ENCODE peak calls at places on chromosomes 13 and 19, in nine cellular contexts. R, V, J, A, W, B, T, Q and N are unnamed samples. For H3K4me1, the result is how much of the 10 kb centered on the place peaks cover.

GRCh38 chr13:51938454-51938853 is 72.8 kb downstream of the ATP7B start:
- DNase-seq in R (no peak), V (no peak), J (no peak), A (no peak), W (no peak), B (no peak), T (no peak), Q (no peak), N (no peak)

GRCh38 chr19:39411832-39412099 is 703 bp upstream of the PLEKHG2 start:
- DNase-seq in R (peak), V (peak), J (peak), A (peak), W (peak), B (peak), T (peak), Q (peak), N (peak)

GRCh38 chr13:87669379-87669978 is 1.7 kb upstream of the SLITRK5 start:
- DNase-seq in R (no peak), V (no peak), J (no peak), A (no peak), W (no peak), B (no peak), T (no peak), Q (no peak), N (no peak)

GRCh38 chr13:39284801-39285388 is 246.6 kb downstream of the NHLRC3 start:
- DNase-seq in R (no peak), V (no peak), J (no peak), A (no peak), W (no peak), B (no peak), T (no peak), Q (no peak), N (no peak)

GRCh38 chr13:23996456-23996855 is 99.2 kb upstream of the C1QTNF9B start:
- DNase-seq in R (no peak), V (no peak), J (no peak), A (no peak), W (no peak), B (no peak), T (no peak), Q (no peak), N (no peak)

GRCh38 chr13:99135591-99135990 is 65.1 kb upstream of the UBAC2 start:
- DNase-seq in R (no peak), V (no peak), J (no peak), A (no peak), W (no peak), B (no peak), T (no peak), Q (no peak), N (no peak)

GRCh38 chr19:41934849-41935374 is 6.7 kb upstream of the ERFL start:
- DNase-seq in R (peak), V (no peak), J (peak), A (peak), W (peak), B (peak), T (peak), Q (no peak), N (peak)

GRCh38 chr19:41031926-41032325 is 40.8 kb downstream of the CYP2B6 start:
- DNase-seq in R (no peak), V (no peak), J (no peak), A (no peak), W (no peak), B (no peak), T (no peak), Q (no peak), N (no peak)

GRCh38 chr13:36919206-36919832 is 719 bp downstream of the SMAD9 start:
- DNase-seq in R (peak), V (no peak), J (peak), A (peak), W (peak), B (peak), T (peak), Q (no peak), N (peak)

GRCh38 chr13:41467546-41467945 is 10.2 kb downstream of the RGCC start:
- DNase-seq in R (no peak), V (no peak), J (no peak), A (no peak), W (no peak), B (no peak), T (no peak), Q (no peak), N (no peak)

GRCh38 chr13:59823495-59823894 is 340.2 kb downstream of the DIAPH3 start:
- DNase-seq in R (no peak), V (no peak), J (no peak), A (no peak), W (no peak), B (no peak), T (no peak), Q (no peak), N (no peak)

GRCh38 chr19:48244289-48244688 is 11.4 kb downstream of the CARD8 start:
- DNase-seq in R (no peak), V (no peak), J (no peak), A (no peak), W (no peak), B (no peak), T (no peak), Q (no peak), N (no peak)

GRCh38 chr19:371501-372160 is 27.0 kb upstream of the MIER2 start:
- DNase-seq in R (no peak), V (no peak), J (no peak), A (no peak), W (peak), B (no peak), T (no peak), Q (no peak), N (no peak)

GRCh38 chr19:41013359-41013758 is 22.3 kb downstream of the CYP2B6 start:
- DNase-seq in R (no peak), V (no peak), J (no peak), A (no peak), W (no peak), B (no peak), T (no peak), Q (no peak), N (no peak)

DNA sequence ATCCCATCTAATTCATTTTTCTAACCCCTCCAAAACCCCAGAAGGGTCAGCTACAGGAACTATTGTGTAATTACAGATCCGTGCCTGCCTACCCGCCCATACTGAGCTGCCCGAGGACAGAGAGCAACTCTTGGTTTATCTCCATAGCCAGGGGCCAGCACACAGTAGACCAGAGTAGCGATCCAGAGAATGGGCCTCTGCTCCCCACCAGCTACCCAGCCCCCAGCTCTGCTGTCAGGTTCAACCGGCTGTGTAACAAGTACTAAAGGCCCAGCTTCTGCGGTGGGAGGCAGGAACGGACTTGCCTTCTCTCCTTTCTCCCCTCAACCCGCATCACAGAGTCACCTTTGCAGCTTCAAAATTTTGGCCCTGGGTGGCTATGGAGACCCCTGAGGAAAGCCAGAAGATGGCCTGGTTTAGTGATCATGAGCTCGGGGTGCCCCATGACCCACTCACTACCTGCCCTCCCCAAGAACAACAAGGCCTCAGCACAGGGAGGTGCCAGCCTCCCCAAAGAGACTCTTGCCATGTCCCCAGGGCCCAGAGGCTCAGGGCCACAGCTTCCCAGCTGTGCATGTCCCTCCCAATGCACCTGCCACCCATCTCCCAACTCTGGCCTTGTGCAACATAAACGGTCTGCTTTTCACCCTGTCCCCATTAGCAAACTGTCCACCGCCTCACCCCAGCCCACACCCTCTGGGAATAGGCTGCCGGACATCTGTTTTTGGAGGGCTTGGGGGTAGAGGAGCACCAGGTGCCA is 5.7 kb downstream of the CALM3 start:
- DNase-seq in R (peak), V (no peak), J (no peak), A (no peak), W (no peak), B (no peak), T (no peak), Q (peak), N (no peak)
- H3K27ac ChIP-seq in R (no peak), V (no peak), J (no peak), A (no peak), W (no peak), B (peak), T (no peak), Q (no peak), N (no peak)

GRCh38 chr13:80177327-80177726 is 163.6 kb downstream of the SPRY2 start:
- DNase-seq in R (no peak), V (no peak), J (no peak), A (no peak), W (no peak), B (no peak), T (no peak), Q (no peak), N (no peak)
- H3K4me1 ChIP-seq in R (under half), V (under half), J (under half), A (under half), W (under half), B (under half), T (under half), Q (under half), N (under half)

DNA sequence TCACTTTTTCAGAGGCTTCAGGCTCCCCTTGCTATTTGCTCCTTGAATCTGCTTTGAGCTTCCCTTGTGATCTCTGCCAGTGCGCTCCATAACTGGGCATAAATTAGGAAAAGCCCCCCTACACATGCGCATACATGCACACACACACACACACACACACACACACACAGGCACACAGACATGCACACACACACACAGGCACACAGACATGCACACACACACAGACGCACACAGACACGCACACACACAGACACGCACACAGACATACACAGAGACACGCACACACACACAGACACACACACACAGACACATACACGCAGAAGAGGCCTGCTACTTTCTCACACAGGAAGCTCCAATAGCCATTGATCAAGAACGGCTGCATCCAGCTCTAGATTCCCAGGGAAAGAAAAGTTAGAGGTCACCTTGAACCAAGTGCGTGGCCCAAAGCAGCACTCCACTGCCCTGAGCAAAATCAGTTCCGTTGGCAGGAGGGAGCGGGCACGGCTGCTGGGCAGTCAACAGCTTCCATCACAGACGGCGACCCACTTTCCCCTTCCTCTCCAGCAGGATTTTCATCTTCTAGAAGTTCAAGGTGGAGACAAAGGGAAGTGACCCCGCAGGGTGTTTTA is 145.6 kb downstream of the DPF1 start:
- DNase-seq in R (no peak), V (no peak), J (no peak), A (no peak), W (no peak), B (no peak), T (no peak), Q (no peak), N (no peak)
- TF ChIP-seq POLR2A in R (no peak), V (no peak), J (no peak), A (no peak), W (no peak), B (no peak), T (no peak), Q (no peak), N (no peak)

GRCh38 chr19:44750713-44751112 is 2.2 kb downstream of the BCL3 start:
- DNase-seq in R (no peak), V (no peak), J (no peak), A (no peak), W (no peak), B (no peak), T (no peak), Q (no peak), N (no peak)
- H3K27ac ChIP-seq in R (peak), V (peak), J (peak), A (peak), W (peak), B (peak), T (peak), Q (no peak), N (no peak)

DNA sequence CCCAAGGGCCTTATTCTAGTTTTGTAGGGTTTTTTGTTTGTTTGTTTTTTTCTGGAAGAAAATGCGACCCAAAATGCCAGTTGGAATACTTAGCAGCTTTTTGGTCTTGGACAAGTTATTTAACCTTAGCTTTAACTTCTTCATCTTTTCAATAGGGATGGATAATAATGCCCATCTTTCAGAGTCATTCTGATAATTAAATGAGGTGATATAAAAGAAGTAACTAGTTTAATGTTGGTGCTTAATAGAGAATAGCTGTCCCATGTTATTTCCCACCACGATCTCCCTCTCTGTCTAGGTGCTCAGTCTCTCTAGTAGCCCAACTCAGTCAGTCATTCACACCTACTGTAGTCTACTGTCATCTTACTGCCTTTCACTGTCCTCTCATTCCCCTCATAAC is 8.0 kb downstream of the LSM14A start:
- DNase-seq in R (no peak), V (no peak), J (no peak), A (no peak), W (no peak), B (no peak), T (no peak), Q (no peak), N (no peak)
- H3K4me1 ChIP-seq in R (half or more), V (under half), J (half or more), A (under half), W (under half), B (half or more), T (half or more), Q (half or more), N (half or more)

GRCh38 chr19:50794778-50795664 is 4.8 kb downstream of the ACP4 start:
- DNase-seq in R (no peak), V (no peak), J (no peak), A (no peak), W (no peak), B (no peak), T (no peak), Q (no peak), N (no peak)
- TF ChIP-seq POLR2A in R (no peak), V (peak), J (no peak), A (no peak), W (no peak), B (no peak), T (no peak), Q (no peak), N (no peak)

DNA sequence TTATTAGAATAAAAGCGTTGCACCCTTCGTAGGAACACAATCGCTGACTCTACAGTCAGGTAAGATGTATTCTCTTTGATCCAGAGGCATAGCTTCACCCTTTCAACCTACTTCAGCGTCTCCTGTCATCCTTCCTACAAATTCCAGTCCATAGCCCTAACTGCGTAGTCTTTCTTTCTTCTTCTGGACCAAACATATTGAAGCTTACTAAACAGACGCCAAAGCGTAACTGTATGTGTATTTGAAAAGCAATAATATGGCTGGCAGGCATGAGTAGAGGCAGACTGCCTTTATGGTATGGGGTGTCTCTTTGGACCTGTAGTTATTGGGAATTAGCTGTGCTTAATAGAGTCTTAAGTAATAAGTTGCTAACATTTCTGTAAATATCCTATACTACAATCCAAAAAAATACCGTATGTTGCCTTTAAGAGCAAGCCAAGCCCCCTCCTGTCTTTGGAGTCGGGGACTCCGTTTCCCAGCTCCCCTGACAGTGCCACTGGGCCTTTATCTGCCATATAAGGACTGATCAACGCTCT is 392 bp upstream of the ZNF548 start:
- DNase-seq in R (no peak), V (no peak), J (no peak), A (no peak), W (no peak), B (no peak), T (no peak), Q (no peak), N (no peak)
- H3K27ac ChIP-seq in R (peak), V (peak), J (peak), A (peak), W (peak), B (peak), T (peak), Q (peak), N (peak)

GRCh38 chr13:33263976-33264619 is 21.5 kb downstream of the STARD13 start:
- DNase-seq in R (no peak), V (no peak), J (peak), A (no peak), W (no peak), B (no peak), T (no peak), Q (no peak), N (no peak)
- H3K4me1 ChIP-seq in R (under half), V (under half), J (half or more), A (under half), W (under half), B (half or more), T (half or more), Q (under half), N (half or more)

GRCh38 chr19:57276430-57276829 is 3.9 kb upstream of the ZNF460 start:
- DNase-seq in R (no peak), V (no peak), J (no peak), A (no peak), W (no peak), B (no peak), T (no peak), Q (no peak), N (no peak)

GRCh38 chr19:57280913-57281425 is 684 bp downstream of the ZNF460 start:
- DNase-seq in R (no peak), V (no peak), J (no peak), A (no peak), W (no peak), B (no peak), T (peak), Q (no peak), N (no peak)

GRCh38 chr19:57279418-57280164 is 694 bp upstream of the ZNF460 start:
- DNase-seq in R (peak), V (peak), J (peak), A (peak), W (peak), B (peak), T (peak), Q (peak), N (peak)

GRCh38 chr19:57282011-57282636 is 1.8 kb downstream of the ZNF460 start:
- DNase-seq in R (no peak), V (peak), J (no peak), A (no peak), W (no peak), B (no peak), T (no peak), Q (no peak), N (no peak)

DNA sequence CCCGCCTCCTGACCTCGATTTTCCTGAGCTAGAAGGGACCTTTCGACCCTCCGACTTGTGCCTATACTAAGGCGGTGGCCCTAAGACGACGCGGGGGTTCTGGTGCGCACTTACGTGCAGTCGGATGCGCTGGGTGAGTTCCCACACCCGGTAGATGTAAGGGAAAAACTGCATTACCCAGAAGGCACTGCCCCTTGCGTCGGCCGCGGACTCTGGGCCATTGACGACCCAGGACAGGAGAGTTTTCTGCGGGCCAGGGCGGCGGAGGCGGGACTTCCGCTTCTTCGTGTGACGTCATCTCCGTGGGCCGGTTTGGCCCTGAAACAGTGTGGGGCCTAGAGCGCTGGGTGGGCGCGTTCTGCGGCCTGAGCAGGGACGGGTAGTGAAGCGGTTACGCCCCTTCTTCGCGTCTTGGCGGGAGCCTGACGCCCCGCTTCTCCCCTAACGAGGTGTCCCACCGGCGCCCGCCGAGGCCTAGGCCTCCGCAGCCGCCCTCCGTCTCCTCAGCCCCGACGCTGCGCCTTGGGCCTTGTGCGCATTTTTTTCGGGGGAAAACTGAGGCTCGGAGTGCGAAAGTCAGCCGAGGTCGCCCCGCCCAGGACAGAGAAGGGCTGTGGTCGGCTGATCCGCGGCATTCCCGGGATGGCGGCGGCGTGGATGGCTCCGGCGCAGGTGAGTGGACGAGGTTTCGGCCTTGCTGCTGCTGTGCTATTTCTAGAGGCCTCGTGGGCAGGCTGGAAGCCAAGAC is at the start of gene ZNF460:
- DNase-seq in R (peak), V (peak), J (peak), A (peak), W (peak), B (peak), T (peak), Q (peak), N (peak)
- TF ChIP-seq POLR2A in R (peak), V (peak), J (peak), A (peak), W (peak), B (no peak), T (peak), Q (peak), N (peak)